ENCODE peak calls at places on chromosomes 3 and 15, in ten cellular contexts. B, I, V, L, Y, E, F, A, D and H are unnamed samples.

GRCh38 chr15:85044251-85044853 is 62.7 kb downstream of the PDE8A start:
- DNase-seq in B (no peak), I (no peak), V (peak; percentile 59), L (peak; percentile 64), Y (no peak), E (peak; percentile 51), F (peak; percentile 71), A (no peak), D (peak; percentile 61), H (peak; percentile 60)

GRCh38 chr15:25900901-25901300 is 37.8 kb upstream of the ATP10A start:
- DNase-seq in B (no peak), I (no peak), V (no peak), L (no peak), Y (no peak), E (no peak), F (no peak), A (no peak), D (peak; percentile 31), H (no peak)

GRCh38 chr3:28841436-28841835 is 439.4 kb upstream of the RBMS3 start:
- DNase-seq in B (no peak), I (no peak), V (no peak), L (no peak), Y (no peak), E (no peak), F (no peak), A (no peak), D (no peak), H (no peak)

GRCh38 chr15:71114887-71115566 is at the start of gene THSD4:
- DNase-seq in B (peak; percentile 90), I (no peak), V (peak; percentile 79), L (peak; percentile 31), Y (peak; percentile 79), E (peak; percentile 87), F (peak; percentile 43), A (peak; percentile 61), D (peak; percentile 61), H (no peak)

GRCh38 chr15:67091073-67091965 is 25.9 kb downstream of the SMAD3 start:
- DNase-seq in B (no peak), I (no peak), V (peak; percentile 71), L (no peak), Y (no peak), E (peak; percentile 79), F (no peak), A (no peak), D (peak; percentile 93), H (peak; percentile 90)

GRCh38 chr3:172562881-172563835 is 39.9 kb upstream of the TNFSF10 start:
- DNase-seq in B (no peak), I (no peak), V (no peak), L (no peak), Y (no peak), E (no peak), F (no peak), A (peak; percentile 18), D (peak; percentile 61), H (peak; percentile 76)

GRCh38 chr3:102481050-102481449 is 46.2 kb downstream of the ZPLD1 start:
- DNase-seq in B (no peak), I (no peak), V (no peak), L (no peak), Y (no peak), E (no peak), F (no peak), A (no peak), D (no peak), H (no peak)

GRCh38 chr15:90325677-90326200 is 26.3 kb upstream of the ZNF774 start:
- DNase-seq in B (no peak), I (no peak), V (no peak), L (no peak), Y (no peak), E (no peak), F (no peak), A (no peak), D (no peak), H (no peak)

GRCh38 chr3:120983841-120984240 is 75.8 kb downstream of the STXBP5L start:
- DNase-seq in B (no peak), I (no peak), V (no peak), L (no peak), Y (no peak), E (no peak), F (no peak), A (no peak), D (no peak), H (no peak)

GRCh38 chr3:103127737-103128136 is 692.9 kb downstream of the ZPLD1 start:
- DNase-seq in B (no peak), I (no peak), V (no peak), L (no peak), Y (no peak), E (no peak), F (no peak), A (no peak), D (no peak), H (peak; percentile 35)

GRCh38 chr3:39138804-39139415 is 14.5 kb downstream of the CSRNP1 start:
- DNase-seq in B (no peak), I (no peak), V (peak; percentile 51), L (no peak), Y (no peak), E (no peak), F (no peak), A (no peak), D (no peak), H (no peak)

GRCh38 chr3:73516656-73517055 is 108.1 kb downstream of the PDZRN3 start:
- DNase-seq in B (no peak), I (no peak), V (no peak), L (no peak), Y (no peak), E (no peak), F (no peak), A (no peak), D (no peak), H (no peak)

GRCh38 chr3:160176923-160177322 is 48.3 kb upstream of the C3orf80 start:
- DNase-seq in B (no peak), I (no peak), V (no peak), L (no peak), Y (no peak), E (no peak), F (no peak), A (no peak), D (no peak), H (no peak)

GRCh38 chr3:151226088-151226563 is 23.1 kb upstream of the GPR171 start:
- DNase-seq in B (no peak), I (no peak), V (no peak), L (no peak), Y (no peak), E (no peak), F (no peak), A (no peak), D (peak; percentile 85), H (peak; percentile 29)

GRCh38 chr15:73558529-73558928 is 74.7 kb downstream of the NPTN start:
- DNase-seq in B (no peak), I (no peak), V (no peak), L (no peak), Y (no peak), E (no peak), F (no peak), A (no peak), D (no peak), H (no peak)

GRCh38 chr15:98503970-98504369 is 144.4 kb upstream of the IGF1R start:
- DNase-seq in B (no peak), I (no peak), V (no peak), L (no peak), Y (no peak), E (no peak), F (peak; percentile 99), A (no peak), D (peak; percentile 62), H (no peak)

GRCh38 chr15:33112541-33113105 is 81.9 kb downstream of the FMN1 start:
- DNase-seq in B (no peak), I (no peak), V (no peak), L (no peak), Y (no peak), E (no peak), F (no peak), A (no peak), D (no peak), H (no peak)

GRCh38 chr3:143158549-143158988 is 39.0 kb downstream of the CHST2 start:
- DNase-seq in B (no peak), I (no peak), V (no peak), L (no peak), Y (no peak), E (no peak), F (no peak), A (no peak), D (peak; percentile 87), H (no peak)

GRCh38 chr3:143171141-143171651 is 51.6 kb downstream of the CHST2 start:
- DNase-seq in B (no peak), I (no peak), V (no peak), L (peak; percentile 90), Y (no peak), E (no peak), F (peak; percentile 90), A (no peak), D (peak; percentile 67), H (no peak)

GRCh38 chr3:71893702-71894479 is 108.9 kb upstream of the PROK2 start:
- DNase-seq in B (peak; percentile 3), I (no peak), V (no peak), L (no peak), Y (no peak), E (no peak), F (no peak), A (no peak), D (no peak), H (no peak)